ENCODE peak calls at places on chromosomes 13 and 19, in seven cellular contexts. Q is activated naive CD8-positive, alpha-beta T cell treated with anti-CD3 and anti-CD28 coated beads, Interleukin-2, amount 50 U/mL, for 24 hours; V is tibial artery; Y is AG20443; I is GM23248; S is T-helper 1 cell; D is WTC11. F is an unnamed sample.

GRCh38 chr19:44817725-44818469 is 9.0 kb downstream of the BCAM start:
- DNase-seq in Q (no peak), V (no peak), Y (no peak), I (no peak), S (no peak), D (no peak), F (no peak)

GRCh38 chr19:1102407-1103106 is 1.2 kb upstream of the GPX4 start:
- DNase-seq in Q (peak; percentile 77), V (peak; percentile 85), Y (peak; percentile 72), I (peak; percentile 98), S (peak; percentile 77), D (no peak), F (no peak)

GRCh38 chr19:54287456-54287855 is 6.5 kb upstream of the LILRB2 start:
- DNase-seq in Q (no peak), V (no peak), Y (peak; percentile 25), I (peak; percentile 37), S (no peak), D (no peak), F (no peak)

GRCh38 chr19:34996978-34997640 is 3.0 kb upstream of the GRAMD1A start:
- DNase-seq in Q (no peak), V (no peak), Y (no peak), I (no peak), S (no peak), D (no peak), F (peak; percentile 39)

GRCh38 chr13:109840201-109840892 is 54.0 kb upstream of the IRS2 start:
- DNase-seq in Q (peak; percentile 14), V (no peak), Y (peak; percentile 78), I (peak; percentile 74), S (peak; percentile 20), D (no peak), F (peak; percentile 28)

GRCh38 chr13:110465696-110466095 is 95.8 kb downstream of the RAB20 start:
- DNase-seq in Q (no peak), V (peak; percentile 14), Y (no peak), I (no peak), S (no peak), D (no peak), F (peak; percentile 51)

GRCh38 chr19:50798116-50798942 is 8.1 kb downstream of the ACP4 start:
- DNase-seq in Q (no peak), V (no peak), Y (no peak), I (no peak), S (no peak), D (no peak), F (no peak)

GRCh38 chr13:19070398-19070735 is 111.3 kb downstream of the TUBA3C start:
- DNase-seq in Q (no peak), V (no peak), Y (no peak), I (no peak), S (no peak), D (no peak), F (no peak)

GRCh38 chr19:47226426-47227346 is 4.3 kb downstream of the BBC3 start:
- DNase-seq in Q (peak; percentile 68), V (peak; percentile 91), Y (peak; percentile 69), I (peak; percentile 89), S (peak; percentile 85), D (no peak), F (peak; percentile 91)

GRCh38 chr19:16370671-16371391 is 46.2 kb downstream of the KLF2 start:
- DNase-seq in Q (peak; percentile 26), V (no peak), Y (no peak), I (no peak), S (peak; percentile 88), D (no peak), F (peak; percentile 54)

GRCh38 chr13:44989941-44990340 is 603 bp downstream of the GPALPP1 start:
- DNase-seq in Q (no peak), V (no peak), Y (peak; percentile 21), I (peak; percentile 55), S (peak; percentile 8), D (no peak), F (no peak)

GRCh38 chr13:57784633-57785032 is 153.1 kb downstream of the PCDH17 start:
- DNase-seq in Q (no peak), V (no peak), Y (no peak), I (no peak), S (no peak), D (no peak), F (no peak)

GRCh38 chr13:48318014-48318713 is 14.6 kb downstream of the RB1 start:
- DNase-seq in Q (no peak), V (no peak), Y (no peak), I (no peak), S (no peak), D (no peak), F (no peak)

GRCh38 chr13:38970380-38971051 is 20.1 kb downstream of the STOML3 start:
- DNase-seq in Q (no peak), V (no peak), Y (no peak), I (no peak), S (no peak), D (no peak), F (no peak)

GRCh38 chr19:14782978-14783545 is 4.7 kb upstream of the ADGRE2 start:
- DNase-seq in Q (no peak), V (no peak), Y (no peak), I (no peak), S (no peak), D (no peak), F (no peak)